ENCODE peak calls at places on chromosomes 12 and 14, in nine cellular contexts. One of them, this sample, is unnamed.

GRCh38 chr14:70809238-70810214 is at the start of gene MAP3K9:
- DNase-seq in fibroblast of pulmonary artery: peak
- DNase-seq in IMR-90: peak
- DNase-seq in AG04450: no peak
- DNase-seq in stimulated activated CD4-positive, alpha-beta T cell treated with anti-CD3 and anti-CD28 coated beads, Interleukin-15, amount 100 ng/mL, for 1 hour: peak
- DNase-seq in SJSA1: peak
- DNase-seq in right cardiac atrium: peak
- DNase-seq in erythroblast: peak
- DNase-seq in GM13976: peak
- DNase-seq in this sample: no peak

GRCh38 chr14:37842106-37842505 is 246.7 kb downstream of the TTC6 start:
- DNase-seq in stimulated activated CD4-positive, alpha-beta T cell treated with anti-CD3 and anti-CD28 coated beads, Interleukin-15, amount 100 ng/mL, for 1 hour: no peak
- DNase-seq in IMR-90: no peak
- DNase-seq in erythroblast: no peak
- DNase-seq in AG04450: no peak
- DNase-seq in GM13976: no peak
- DNase-seq in fibroblast of pulmonary artery: no peak
- DNase-seq in right cardiac atrium: no peak
- DNase-seq in SJSA1: no peak
- DNase-seq in this sample: no peak

GRCh38 chr12:90978117-90978770 is 23.3 kb upstream of the CCER1 start:
- DNase-seq in stimulated activated CD4-positive, alpha-beta T cell treated with anti-CD3 and anti-CD28 coated beads, Interleukin-15, amount 100 ng/mL, for 1 hour: no peak
- DNase-seq in IMR-90: peak
- DNase-seq in GM13976: peak
- DNase-seq in right cardiac atrium: no peak
- DNase-seq in erythroblast: peak
- DNase-seq in SJSA1: peak
- DNase-seq in fibroblast of pulmonary artery: peak
- DNase-seq in AG04450: peak
- DNase-seq in this sample: peak

GRCh38 chr12:1845886-1846285 is 25.5 kb downstream of the LRTM2 start:
- DNase-seq in SJSA1: no peak
- DNase-seq in GM13976: peak
- DNase-seq in right cardiac atrium: no peak
- DNase-seq in IMR-90: no peak
- DNase-seq in AG04450: no peak
- DNase-seq in erythroblast: no peak
- DNase-seq in stimulated activated CD4-positive, alpha-beta T cell treated with anti-CD3 and anti-CD28 coated beads, Interleukin-15, amount 100 ng/mL, for 1 hour: no peak
- DNase-seq in fibroblast of pulmonary artery: no peak
- DNase-seq in this sample: no peak

GRCh38 chr12:104687823-104688573 is 231.2 kb downstream of the CHST11 start:
- DNase-seq in right cardiac atrium: no peak
- DNase-seq in GM13976: no peak
- DNase-seq in erythroblast: no peak
- DNase-seq in IMR-90: no peak
- DNase-seq in fibroblast of pulmonary artery: no peak
- DNase-seq in AG04450: no peak
- DNase-seq in stimulated activated CD4-positive, alpha-beta T cell treated with anti-CD3 and anti-CD28 coated beads, Interleukin-15, amount 100 ng/mL, for 1 hour: no peak
- DNase-seq in SJSA1: no peak
- DNase-seq in this sample: no peak

GRCh38 chr12:63792333-63792732 is 12.6 kb downstream of the RXYLT1 start:
- DNase-seq in AG04450: no peak
- DNase-seq in stimulated activated CD4-positive, alpha-beta T cell treated with anti-CD3 and anti-CD28 coated beads, Interleukin-15, amount 100 ng/mL, for 1 hour: no peak
- DNase-seq in IMR-90: no peak
- DNase-seq in GM13976: no peak
- DNase-seq in SJSA1: no peak
- DNase-seq in right cardiac atrium: no peak
- DNase-seq in fibroblast of pulmonary artery: no peak
- DNase-seq in erythroblast: no peak
- DNase-seq in this sample: no peak

GRCh38 chr14:102508774-102509743 is 517 bp downstream of the ANKRD9 start:
- DNase-seq in erythroblast: peak
- DNase-seq in right cardiac atrium: peak
- DNase-seq in GM13976: no peak
- DNase-seq in stimulated activated CD4-positive, alpha-beta T cell treated with anti-CD3 and anti-CD28 coated beads, Interleukin-15, amount 100 ng/mL, for 1 hour: no peak
- DNase-seq in SJSA1: no peak
- DNase-seq in AG04450: no peak
- DNase-seq in fibroblast of pulmonary artery: peak
- DNase-seq in IMR-90: peak
- DNase-seq in this sample: no peak

GRCh38 chr14:100804558-100805309 is 21.2 kb upstream of the MEG3 start:
- DNase-seq in IMR-90: no peak
- DNase-seq in right cardiac atrium: no peak
- DNase-seq in fibroblast of pulmonary artery: no peak
- DNase-seq in SJSA1: no peak
- DNase-seq in AG04450: no peak
- DNase-seq in stimulated activated CD4-positive, alpha-beta T cell treated with anti-CD3 and anti-CD28 coated beads, Interleukin-15, amount 100 ng/mL, for 1 hour: no peak
- DNase-seq in erythroblast: no peak
- DNase-seq in GM13976: no peak
- DNase-seq in this sample: no peak

GRCh38 chr14:102630405-102630804 is 38.0 kb downstream of the RCOR1 start:
- DNase-seq in GM13976: no peak
- DNase-seq in erythroblast: no peak
- DNase-seq in IMR-90: no peak
- DNase-seq in right cardiac atrium: no peak
- DNase-seq in SJSA1: no peak
- DNase-seq in fibroblast of pulmonary artery: no peak
- DNase-seq in stimulated activated CD4-positive, alpha-beta T cell treated with anti-CD3 and anti-CD28 coated beads, Interleukin-15, amount 100 ng/mL, for 1 hour: no peak
- DNase-seq in AG04450: no peak
- DNase-seq in this sample: no peak

GRCh38 chr12:77382096-77382742 is 316.9 kb upstream of the E2F7 start:
- DNase-seq in erythroblast: no peak
- DNase-seq in right cardiac atrium: no peak
- DNase-seq in GM13976: no peak
- DNase-seq in fibroblast of pulmonary artery: peak
- DNase-seq in stimulated activated CD4-positive, alpha-beta T cell treated with anti-CD3 and anti-CD28 coated beads, Interleukin-15, amount 100 ng/mL, for 1 hour: no peak
- DNase-seq in SJSA1: no peak
- DNase-seq in IMR-90: no peak
- DNase-seq in AG04450: no peak
- DNase-seq in this sample: no peak

GRCh38 chr12:113684053-113684907 is 212.6 kb upstream of the LHX5 start:
- DNase-seq in erythroblast: no peak
- DNase-seq in AG04450: no peak
- DNase-seq in stimulated activated CD4-positive, alpha-beta T cell treated with anti-CD3 and anti-CD28 coated beads, Interleukin-15, amount 100 ng/mL, for 1 hour: no peak
- DNase-seq in fibroblast of pulmonary artery: no peak
- DNase-seq in GM13976: no peak
- DNase-seq in right cardiac atrium: no peak
- DNase-seq in SJSA1: no peak
- DNase-seq in IMR-90: peak
- DNase-seq in this sample: no peak

GRCh38 chr12:111362687-111363475 is 6.0 kb downstream of the PHETA1 start:
- DNase-seq in fibroblast of pulmonary artery: no peak
- DNase-seq in IMR-90: no peak
- DNase-seq in erythroblast: no peak
- DNase-seq in stimulated activated CD4-positive, alpha-beta T cell treated with anti-CD3 and anti-CD28 coated beads, Interleukin-15, amount 100 ng/mL, for 1 hour: no peak
- DNase-seq in right cardiac atrium: no peak
- DNase-seq in SJSA1: no peak
- DNase-seq in GM13976: no peak
- DNase-seq in AG04450: no peak
- DNase-seq in this sample: no peak

GRCh38 chr12:69534389-69534822 is 50.9 kb upstream of the CCT2 start:
- DNase-seq in stimulated activated CD4-positive, alpha-beta T cell treated with anti-CD3 and anti-CD28 coated beads, Interleukin-15, amount 100 ng/mL, for 1 hour: no peak
- DNase-seq in right cardiac atrium: peak
- DNase-seq in AG04450: peak
- DNase-seq in erythroblast: peak
- DNase-seq in GM13976: peak
- DNase-seq in IMR-90: peak
- DNase-seq in SJSA1: peak
- DNase-seq in fibroblast of pulmonary artery: peak
- DNase-seq in this sample: peak

GRCh38 chr12:89960607-89961394 is 252.2 kb upstream of the ATP2B1 start:
- DNase-seq in IMR-90: peak
- DNase-seq in GM13976: no peak
- DNase-seq in right cardiac atrium: no peak
- DNase-seq in fibroblast of pulmonary artery: peak
- DNase-seq in erythroblast: no peak
- DNase-seq in SJSA1: no peak
- DNase-seq in AG04450: no peak
- DNase-seq in stimulated activated CD4-positive, alpha-beta T cell treated with anti-CD3 and anti-CD28 coated beads, Interleukin-15, amount 100 ng/mL, for 1 hour: no peak
- DNase-seq in this sample: no peak

GRCh38 chr14:72884386-72884785 is 9.5 kb downstream of the DPF3 start:
- DNase-seq in stimulated activated CD4-positive, alpha-beta T cell treated with anti-CD3 and anti-CD28 coated beads, Interleukin-15, amount 100 ng/mL, for 1 hour: no peak
- DNase-seq in erythroblast: no peak
- DNase-seq in IMR-90: no peak
- DNase-seq in fibroblast of pulmonary artery: no peak
- DNase-seq in GM13976: no peak
- DNase-seq in SJSA1: no peak
- DNase-seq in AG04450: no peak
- DNase-seq in right cardiac atrium: no peak
- DNase-seq in this sample: no peak

GRCh38 chr12:132403636-132404434 is 74.4 kb upstream of the GALNT9 start:
- DNase-seq in GM13976: no peak
- DNase-seq in IMR-90: no peak
- DNase-seq in right cardiac atrium: peak
- DNase-seq in stimulated activated CD4-positive, alpha-beta T cell treated with anti-CD3 and anti-CD28 coated beads, Interleukin-15, amount 100 ng/mL, for 1 hour: no peak
- DNase-seq in SJSA1: no peak
- DNase-seq in AG04450: no peak
- DNase-seq in erythroblast: no peak
- DNase-seq in fibroblast of pulmonary artery: no peak
- DNase-seq in this sample: no peak

GRCh38 chr12:120292661-120293531 is at the start of gene RNU4-1:
- DNase-seq in AG04450: peak
- DNase-seq in fibroblast of pulmonary artery: peak
- DNase-seq in stimulated activated CD4-positive, alpha-beta T cell treated with anti-CD3 and anti-CD28 coated beads, Interleukin-15, amount 100 ng/mL, for 1 hour: peak
- DNase-seq in SJSA1: peak
- DNase-seq in right cardiac atrium: peak
- DNase-seq in erythroblast: peak
- DNase-seq in GM13976: peak
- DNase-seq in IMR-90: peak
- DNase-seq in this sample: peak

GRCh38 chr12:121776190-121777098 is 17.0 kb downstream of the RHOF start:
- DNase-seq in IMR-90: peak
- DNase-seq in GM13976: peak
- DNase-seq in stimulated activated CD4-positive, alpha-beta T cell treated with anti-CD3 and anti-CD28 coated beads, Interleukin-15, amount 100 ng/mL, for 1 hour: peak
- DNase-seq in right cardiac atrium: peak
- DNase-seq in SJSA1: peak
- DNase-seq in fibroblast of pulmonary artery: peak
- DNase-seq in erythroblast: peak
- DNase-seq in AG04450: no peak
- DNase-seq in this sample: no peak

GRCh38 chr12:107402041-107403022 is 283.3 kb upstream of the PWP1 start:
- DNase-seq in IMR-90: peak
- DNase-seq in AG04450: no peak
- DNase-seq in stimulated activated CD4-positive, alpha-beta T cell treated with anti-CD3 and anti-CD28 coated beads, Interleukin-15, amount 100 ng/mL, for 1 hour: peak
- DNase-seq in fibroblast of pulmonary artery: peak
- DNase-seq in erythroblast: peak
- DNase-seq in SJSA1: peak
- DNase-seq in right cardiac atrium: no peak
- DNase-seq in GM13976: peak
- DNase-seq in this sample: no peak

GRCh38 chr14:36383674-36384421 is 63.4 kb upstream of the MBIP start:
- DNase-seq in AG04450: no peak
- DNase-seq in stimulated activated CD4-positive, alpha-beta T cell treated with anti-CD3 and anti-CD28 coated beads, Interleukin-15, amount 100 ng/mL, for 1 hour: no peak
- DNase-seq in IMR-90: no peak
- DNase-seq in GM13976: no peak
- DNase-seq in erythroblast: no peak
- DNase-seq in SJSA1: no peak
- DNase-seq in right cardiac atrium: peak
- DNase-seq in fibroblast of pulmonary artery: no peak
- DNase-seq in this sample: no peak

GRCh38 chr12:31868980-31869379 is 90.2 kb upstream of the RESF1 start:
- DNase-seq in stimulated activated CD4-positive, alpha-beta T cell treated with anti-CD3 and anti-CD28 coated beads, Interleukin-15, amount 100 ng/mL, for 1 hour: no peak
- DNase-seq in GM13976: no peak
- DNase-seq in right cardiac atrium: peak
- DNase-seq in SJSA1: no peak
- DNase-seq in IMR-90: peak
- DNase-seq in erythroblast: no peak
- DNase-seq in AG04450: no peak
- DNase-seq in fibroblast of pulmonary artery: peak
- DNase-seq in this sample: peak

GRCh38 chr14:67512463-67513134 is 20.5 kb upstream of the PLEKHH1 start:
- DNase-seq in erythroblast: no peak
- DNase-seq in GM13976: no peak
- DNase-seq in fibroblast of pulmonary artery: no peak
- DNase-seq in AG04450: no peak
- DNase-seq in stimulated activated CD4-positive, alpha-beta T cell treated with anti-CD3 and anti-CD28 coated beads, Interleukin-15, amount 100 ng/mL, for 1 hour: no peak
- DNase-seq in IMR-90: no peak
- DNase-seq in SJSA1: no peak
- DNase-seq in right cardiac atrium: no peak
- DNase-seq in this sample: no peak